ENCODE peak calls at places on chromosomes 6 and 20, in six cellular contexts. Z, V, K, C, F and B are unnamed samples.

GRCh38 chr6:127949251-127949650 is 48.4 kb upstream of the THEMIS start:
- DNase-seq in K (no peak), V (no peak), F (no peak), Z (no peak), C (no peak), B (no peak)

GRCh38 chr20:51434556-51435256 is 107.8 kb downstream of the NFATC2 start:
- DNase-seq in F (no peak), K (no peak), V (no peak), Z (peak; percentile 60), C (no peak), B (peak; percentile 53)

GRCh38 chr20:14470231-14470894 is 133.0 kb upstream of the FLRT3 start:
- DNase-seq in K (no peak), C (no peak), Z (peak; percentile 58), F (peak; percentile 66), V (no peak), B (no peak)

GRCh38 chr6:56692586-56693245 is 50.0 kb upstream of the DST start:
- DNase-seq in Z (no peak), V (no peak), F (peak; percentile 47), C (no peak), K (no peak), B (no peak)

GRCh38 chr6:105831321-105831720 is 254.8 kb upstream of the PRDM1 start:
- DNase-seq in V (no peak), K (no peak), Z (no peak), C (no peak), F (no peak), B (peak; percentile 43)

GRCh38 chr6:126631343-126631742 is 291.4 kb downstream of the CENPW start:
- DNase-seq in Z (no peak), V (no peak), F (no peak), K (no peak), C (no peak), B (no peak)

GRCh38 chr6:106858653-106859092 is 115.9 kb downstream of the CD24 start:
- DNase-seq in F (no peak), V (no peak), K (no peak), Z (peak; percentile 68), C (peak; percentile 42), B (peak; percentile 4)

GRCh38 chr6:100472674-100473073 is 8.0 kb upstream of the SIM1 start:
- DNase-seq in V (no peak), C (no peak), Z (peak; percentile 3), F (no peak), K (peak; percentile 42), B (no peak)

GRCh38 chr6:133964052-133964451 is 11.0 kb downstream of the TBPL1 start:
- DNase-seq in F (no peak), Z (no peak), K (no peak), V (peak; percentile 21), C (no peak), B (no peak)

GRCh38 chr20:15191082-15191723 is 853.8 kb upstream of the FLRT3 start:
- DNase-seq in K (no peak), F (no peak), V (no peak), Z (no peak), C (no peak), B (no peak)

GRCh38 chr20:35000311-35000921 is 44.7 kb downstream of the MYH7B start:
- DNase-seq in V (no peak), Z (no peak), F (no peak), K (no peak), C (no peak), B (no peak)

GRCh38 chr6:7121704-7122241 is 14.0 kb downstream of the RREB1 start:
- DNase-seq in C (no peak), F (no peak), V (no peak), K (no peak), Z (no peak), B (no peak)

GRCh38 chr20:55213653-55214052 is 738.3 kb downstream of the DOK5 start:
- DNase-seq in C (no peak), V (no peak), Z (no peak), F (no peak), K (no peak), B (no peak)

GRCh38 chr20:55211481-55211880 is 736.1 kb downstream of the DOK5 start:
- DNase-seq in C (no peak), F (no peak), V (no peak), Z (no peak), K (no peak), B (no peak)

GRCh38 chr20:55216525-55217242 is 741.3 kb downstream of the DOK5 start:
- DNase-seq in V (no peak), Z (no peak), K (no peak), C (no peak), F (no peak), B (no peak)
- TF ChIP-seq MYC in V (no peak), Z (no peak), K (no peak), C (no peak), F (no peak), B (no peak)

GRCh38 chr6:136163260-136163659 is 86.9 kb downstream of the MTFR2 start:
- DNase-seq in Z (no peak), F (no peak), C (no peak), K (no peak), V (no peak), B (no peak)

GRCh38 chr6:136161950-136162349 is 88.2 kb downstream of the MTFR2 start:
- DNase-seq in Z (no peak), C (no peak), K (no peak), V (no peak), F (no peak), B (no peak)

GRCh38 chr6:136158971-136159370 is 91.1 kb downstream of the MTFR2 start:
- DNase-seq in C (no peak), F (no peak), Z (no peak), K (no peak), V (no peak), B (no peak)

GRCh38 chr6:136158398-136158797 is 91.7 kb downstream of the MTFR2 start:
- DNase-seq in C (no peak), F (no peak), Z (no peak), V (peak; percentile 7), K (no peak), B (no peak)

DNA sequence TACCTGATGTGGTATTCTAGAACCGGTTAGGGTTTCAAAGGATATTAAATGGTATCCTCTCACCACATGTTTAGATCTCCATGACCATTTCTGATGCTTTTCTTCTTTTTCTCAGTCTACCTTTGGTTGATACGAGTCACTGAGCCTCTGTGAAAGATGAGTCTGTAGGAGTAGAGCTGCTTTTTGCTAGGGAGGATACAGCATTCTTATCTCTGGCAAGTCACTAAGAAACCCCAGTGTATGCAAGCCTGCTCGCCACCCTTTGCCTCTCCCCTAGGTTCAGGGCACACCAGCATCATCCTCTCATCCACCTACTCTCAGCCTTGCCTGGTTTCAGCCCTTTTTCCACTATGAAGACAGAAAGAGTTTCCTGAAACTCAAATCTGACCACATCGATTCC is 89.9 kb downstream of the MTFR2 start:
- DNase-seq in V (no peak), Z (no peak), F (no peak), C (no peak), K (no peak), B (no peak)
- TF ChIP-seq MYC in V (no peak), Z (no peak), F (no peak), C (no peak), K (no peak), B (no peak)

GRCh38 chr6:139759086-139759485 is 384.6 kb upstream of the CITED2 start:
- DNase-seq in C (no peak), Z (no peak), F (no peak), K (no peak), V (no peak), B (no peak)
- TF ChIP-seq MYC in C (no peak), Z (no peak), F (no peak), K (no peak), V (no peak), B (no peak)

DNA sequence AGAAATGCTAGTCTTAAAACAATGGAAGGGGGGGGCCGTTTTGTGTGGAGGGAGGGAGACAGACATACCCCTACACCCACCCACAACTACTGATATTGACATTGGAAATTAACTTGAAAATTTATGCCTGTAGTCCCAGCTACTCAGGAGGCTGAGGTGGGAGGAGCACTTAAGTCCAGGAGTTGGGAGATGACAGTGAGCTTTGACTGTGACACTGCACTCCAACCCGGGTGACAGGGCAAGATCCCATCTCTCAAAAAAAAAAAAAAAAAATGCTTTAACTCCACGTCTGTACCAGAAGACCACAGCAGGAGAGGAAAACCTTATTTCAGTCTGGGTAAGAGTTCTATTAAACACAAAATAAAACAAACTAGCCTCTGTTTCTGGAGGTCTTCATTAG is 2.2 kb downstream of the TBC1D20 start:
- DNase-seq in V (no peak), Z (no peak), C (peak; percentile 49), F (peak; percentile 56), K (no peak), B (no peak)
- TF ChIP-seq MYC in V (no peak), Z (no peak), C (no peak), F (no peak), K (no peak), B (no peak)